ENCODE peak calls at places on chromosome 1, in nine cellular contexts. C is astrocyte of the spinal cord, T is GM12864, D is mucosa of descending colon, Z is PC-9, Q is AG04450, K is IMR-90, U is ovary, B is cardiac muscle cell. L is an unnamed sample.

GRCh38 chr1:93056214-93056613 is 22.9 kb upstream of the MTF2 start:
- DNase-seq in C (peak), B (peak), U (no peak), T (no peak), Z (no peak), D (no peak), K (peak), Q (peak), L (no peak)

GRCh38 chr1:47482783-47483182 is 44.9 kb downstream of the FOXD2 start:
- DNase-seq in U (no peak), T (no peak), D (no peak), Z (no peak), C (no peak), K (no peak), B (no peak), Q (no peak), L (no peak)

GRCh38 chr1:4794020-4794780 is 139.8 kb downstream of the AJAP1 start:
- DNase-seq in U (no peak), T (no peak), B (no peak), Z (no peak), K (no peak), D (no peak), Q (no peak), C (no peak), L (no peak)

GRCh38 chr1:227273557-227273956 is 44.7 kb downstream of the CDC42BPA start:
- DNase-seq in B (peak), Z (peak), D (no peak), U (no peak), K (peak), C (peak), T (no peak), Q (no peak), L (peak)

GRCh38 chr1:6028042-6028895 is 17.4 kb upstream of the KCNAB2 start:
- DNase-seq in Q (no peak), U (no peak), Z (no peak), K (peak), C (no peak), D (peak), T (peak), B (peak), L (no peak)

GRCh38 chr1:64171797-64172281 is 31.6 kb upstream of the UBE2U start:
- DNase-seq in T (peak), C (peak), Q (no peak), B (peak), K (peak), D (no peak), Z (peak), U (no peak), L (no peak)

GRCh38 chr1:32398401-32398800 is 4.2 kb upstream of the BSDC1 start:
- DNase-seq in D (no peak), U (no peak), C (peak), B (no peak), K (peak), T (no peak), Q (no peak), Z (no peak), L (no peak)

GRCh38 chr1:4177425-4178150 is 277.5 kb upstream of the C1orf174 start:
- DNase-seq in Z (no peak), D (no peak), T (no peak), B (no peak), Q (no peak), C (no peak), U (no peak), K (no peak), L (no peak)

GRCh38 chr1:19007491-19008441 is 51.3 kb upstream of the IFFO2 start:
- DNase-seq in D (peak), B (no peak), Q (no peak), C (no peak), Z (peak), U (no peak), K (no peak), T (no peak), L (no peak)

GRCh38 chr1:180527270-180527669 is 24.9 kb upstream of the ACBD6 start:
- DNase-seq in D (no peak), U (no peak), T (no peak), B (peak), Q (no peak), K (peak), C (peak), Z (peak), L (no peak)

GRCh38 chr1:19445417-19446342 is 39.7 kb downstream of the CAPZB start:
- DNase-seq in Q (no peak), B (no peak), T (no peak), Z (peak), K (no peak), U (no peak), D (no peak), C (peak), L (no peak)

GRCh38 chr1:198699167-198700015 is 60.6 kb downstream of the PTPRC start:
- DNase-seq in D (peak), K (peak), Q (no peak), U (no peak), C (peak), Z (peak), B (peak), T (no peak), L (no peak)

GRCh38 chr1:47533176-47534039 is 95.6 kb downstream of the FOXD2 start:
- DNase-seq in D (no peak), Z (no peak), T (no peak), U (peak), K (peak), C (peak), Q (peak), B (peak), L (peak)

GRCh38 chr1:162019006-162019405 is 4.7 kb downstream of the OLFML2B start:
- DNase-seq in U (no peak), Q (peak), B (peak), C (peak), T (no peak), D (no peak), Z (no peak), K (peak), L (no peak)

GRCh38 chr1:225999912-226000337 is 782 bp upstream of the SDE2 start:
- DNase-seq in Z (no peak), B (peak), T (no peak), U (no peak), C (peak), Q (no peak), D (no peak), K (peak), L (peak)

GRCh38 chr1:92485374-92486250 is 1.1 kb downstream of the GFI1 start:
- DNase-seq in B (peak), D (peak), C (peak), K (no peak), Q (no peak), Z (peak), T (peak), U (no peak), L (no peak)

GRCh38 chr1:89972024-89972423 is 22.9 kb upstream of the ZNF326 start:
- DNase-seq in Z (no peak), B (no peak), C (no peak), T (no peak), D (no peak), K (no peak), Q (no peak), U (no peak), L (no peak)

GRCh38 chr1:77316006-77316405 is 34.2 kb downstream of the AK5 start:
- DNase-seq in Z (no peak), Q (no peak), T (no peak), D (no peak), B (no peak), U (no peak), K (peak), C (peak), L (no peak)

GRCh38 chr1:232627645-232628334 is 2.1 kb downstream of the SIPA1L2 start:
- DNase-seq in Q (no peak), C (peak), K (peak), B (peak), D (no peak), U (no peak), T (no peak), Z (no peak), L (peak)

GRCh38 chr1:172929006-172929405 is 121.7 kb downstream of the TNFSF18 start:
- DNase-seq in K (peak), T (no peak), C (peak), Z (no peak), D (no peak), U (no peak), B (peak), Q (no peak), L (no peak)

GRCh38 chr1:230822092-230822581 is 46.2 kb downstream of the C1orf198 start:
- DNase-seq in Z (no peak), D (no peak), C (no peak), T (no peak), B (no peak), U (no peak), K (peak), Q (no peak), L (no peak)

GRCh38 chr1:25804244-25804963 is 4.4 kb downstream of the SELENON start:
- DNase-seq in U (no peak), K (no peak), C (no peak), D (peak), Q (no peak), T (peak), Z (no peak), B (peak), L (no peak)

DNA sequence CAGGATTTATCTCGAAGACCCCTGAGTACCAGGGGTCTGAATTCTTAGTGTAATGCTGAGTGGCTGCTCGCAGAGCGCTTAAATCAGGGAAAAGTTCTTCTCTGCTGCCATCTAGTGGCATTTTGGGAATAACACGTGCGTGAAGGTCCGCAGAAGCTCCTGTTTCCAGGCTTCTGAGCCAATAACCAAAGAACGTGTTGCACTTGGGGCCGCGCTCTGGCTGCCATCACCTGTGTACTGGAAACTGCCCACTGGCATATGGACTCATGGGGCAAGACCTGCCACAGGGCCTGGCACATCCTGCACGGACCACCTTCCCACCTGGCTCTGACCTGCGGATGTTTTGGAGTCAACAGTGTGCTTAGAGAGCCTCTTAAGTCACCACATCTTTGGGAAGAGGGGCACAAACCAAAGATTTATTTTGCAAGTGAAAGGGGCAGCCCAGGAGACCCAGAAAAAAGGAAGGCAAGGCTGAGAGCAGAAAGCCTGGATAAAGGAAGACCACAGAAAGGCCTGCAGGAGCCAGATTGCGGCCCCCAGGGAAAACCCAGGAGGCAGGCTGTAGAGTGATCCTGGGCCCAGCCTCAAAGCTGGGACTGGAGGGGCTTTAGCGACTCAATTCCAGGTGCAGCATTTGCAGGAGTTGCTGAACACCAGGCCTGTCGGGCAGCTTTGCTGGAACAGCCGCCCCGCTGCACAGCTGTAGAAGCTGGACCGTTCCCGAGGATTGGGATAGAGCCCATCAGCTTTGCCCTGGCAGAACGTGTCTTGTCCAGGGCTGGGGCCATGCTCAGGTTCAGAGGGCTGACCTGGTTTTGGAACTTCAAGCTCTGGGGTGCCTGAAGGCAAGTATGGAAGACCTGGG is 13.0 kb downstream of the CHIT1 start:
- DNase-seq in D (no peak), B (peak), T (peak), C (peak), Z (peak), U (peak), K (peak), Q (peak), L (peak)
- TF ChIP-seq CTCF in D (peak), B (peak), T (peak), C (peak), Z (peak), U (peak), K (peak), Q (peak), L (peak)

DNA sequence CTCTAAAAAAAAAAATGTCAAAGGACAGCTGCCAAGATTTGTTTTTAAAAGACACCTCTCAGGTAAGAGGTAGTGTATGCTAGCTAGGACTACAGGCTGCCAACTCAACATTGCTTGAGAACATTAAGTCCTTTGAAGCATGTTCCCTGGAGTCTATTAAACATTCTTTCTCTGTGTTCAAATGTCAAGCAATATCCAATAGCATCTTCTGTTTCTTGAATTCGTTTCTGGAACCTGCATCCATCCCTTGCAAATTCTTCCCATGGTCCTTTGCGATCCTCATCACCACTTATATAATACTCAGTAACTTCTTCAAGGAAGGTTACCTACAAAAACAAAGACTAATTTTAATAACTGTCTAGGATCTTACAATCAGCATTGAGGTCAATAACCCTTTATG is 5.6 kb downstream of the PPP1R15B start:
- DNase-seq in U (no peak), K (no peak), B (no peak), Z (no peak), Q (no peak), C (no peak), D (no peak), T (no peak), L (no peak)
- H3K4me3 ChIP-seq in U (no peak), K (no peak), B (no peak), Z (peak), Q (peak), C (no peak), D (no peak), T (peak), L (peak)

GRCh38 chr1:151175036-151175741 is 592 bp downstream of the TMOD4 start:
- DNase-seq in B (peak), C (no peak), T (no peak), K (peak), Q (no peak), Z (no peak), D (no peak), U (no peak), L (no peak)

GRCh38 chr1:151176514-151177045 is 799 bp upstream of the TMOD4 start:
- DNase-seq in Z (no peak), Q (no peak), B (no peak), C (no peak), D (no peak), T (no peak), K (no peak), U (no peak), L (no peak)

GRCh38 chr1:151171190-151171589 is 4.6 kb downstream of the TMOD4 start:
- DNase-seq in U (no peak), T (no peak), B (no peak), D (no peak), Z (no peak), Q (no peak), K (no peak), C (no peak), L (no peak)

DNA sequence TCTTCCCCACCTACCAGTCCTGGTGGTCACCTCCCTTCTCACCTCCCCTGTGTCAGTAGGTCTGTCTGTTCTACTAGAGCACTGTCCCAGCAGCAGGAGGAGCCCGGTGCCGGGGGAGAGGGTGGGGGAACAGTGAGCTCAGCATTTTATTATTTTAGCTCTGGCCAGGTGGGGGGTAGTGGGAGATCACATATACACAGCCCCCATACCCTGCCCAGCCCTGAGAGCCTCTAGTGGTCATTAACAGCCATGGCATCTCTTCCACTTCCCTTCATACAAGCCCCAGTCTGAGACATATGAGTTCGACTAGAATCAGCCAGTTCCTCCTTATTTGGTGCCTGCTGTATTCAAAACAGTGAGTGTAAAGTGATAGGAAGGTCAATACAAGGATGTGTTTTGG is at the start of gene TMOD4:
- DNase-seq in Q (no peak), U (no peak), T (no peak), K (peak), D (no peak), B (no peak), Z (no peak), C (peak), L (no peak)
- TF ChIP-seq CTCF in Q (peak), U (no peak), T (peak), K (peak), D (peak), B (peak), Z (peak), C (peak), L (peak)

GRCh38 chr1:156114919-156115513 is 505 bp downstream of the LMNA start:
- DNase-seq in T (no peak), B (peak), Q (no peak), Z (no peak), K (no peak), C (no peak), U (no peak), D (peak), L (no peak)

GRCh38 chr1:156119503-156120209 is 5.1 kb downstream of the LMNA start:
- DNase-seq in Z (no peak), D (no peak), Q (no peak), C (peak), B (no peak), U (peak), T (no peak), K (peak), L (no peak)

GRCh38 chr1:156115514-156116374 is 1.2 kb downstream of the LMNA start:
- DNase-seq in C (peak), Z (peak), U (peak), K (peak), T (no peak), Q (no peak), D (peak), B (peak), L (no peak)

GRCh38 chr1:156118175-156118868 is 3.8 kb downstream of the LMNA start:
- DNase-seq in D (peak), Q (no peak), B (no peak), C (no peak), K (no peak), Z (peak), U (peak), T (no peak), L (no peak)

GRCh38 chr1:156117414-156118174 is 3.1 kb downstream of the LMNA start:
- DNase-seq in K (no peak), Q (no peak), T (no peak), Z (no peak), B (no peak), D (no peak), U (peak), C (no peak), L (no peak)
- H3K4me3 ChIP-seq in K (peak), Q (peak), T (no peak), Z (peak), B (no peak), D (no peak), U (peak), C (peak), L (peak)